ENCODE peak calls at places on chromosomes 5 and 9, in ten cellular contexts. W is colonic mucosa, N is HFF-Myc, X is spleen, Q is mesenchymal stem cell, H is AG04450, G is psoas muscle, F is body of pancreas, L is fibroblast of mammary gland, R is SJSA1. O is an unnamed sample.

GRCh38 chr9:105441761-105442160 is 6.1 kb upstream of the FSD1L start:
- DNase-seq in N (no peak), X (no peak), Q (no peak), G (peak), H (no peak), R (no peak), W (no peak), F (peak), L (no peak), O (no peak)

GRCh38 chr9:69981686-69982450 is 61.8 kb upstream of the MAMDC2 start:
- DNase-seq in F (no peak), R (no peak), L (peak), Q (peak), W (no peak), H (no peak), X (no peak), G (no peak), N (no peak), O (peak)

GRCh38 chr9:111986035-111986556 is 89.5 kb downstream of the UGCG start:
- DNase-seq in L (no peak), F (no peak), X (no peak), R (no peak), G (no peak), Q (peak), N (no peak), W (no peak), H (no peak), O (no peak)

GRCh38 chr5:128566170-128566569 is 28.1 kb upstream of the FBN2 start:
- DNase-seq in X (no peak), H (no peak), G (no peak), Q (no peak), R (no peak), L (no peak), F (no peak), W (no peak), N (no peak), O (no peak)

GRCh38 chr5:39266442-39266841 is 47.1 kb upstream of the FYB1 start:
- DNase-seq in L (peak), H (no peak), F (no peak), G (no peak), N (no peak), X (no peak), Q (no peak), R (no peak), W (no peak), O (no peak)

GRCh38 chr9:115715656-115716055 is 437.9 kb upstream of the PAPPA start:
- DNase-seq in H (no peak), W (no peak), X (no peak), Q (no peak), L (peak), G (no peak), F (no peak), R (no peak), N (no peak), O (no peak)

GRCh38 chr5:56813302-56813701 is 2.0 kb upstream of the MAP3K1 start:
- DNase-seq in L (no peak), G (no peak), F (no peak), R (no peak), H (no peak), X (no peak), N (no peak), W (no peak), Q (no peak), O (no peak)

GRCh38 chr9:93955356-93956182 is 414 bp upstream of the BARX1 start:
- DNase-seq in H (no peak), X (no peak), Q (no peak), N (no peak), G (no peak), F (no peak), L (no peak), W (no peak), R (no peak), O (no peak)

GRCh38 chr5:124839371-124839998 is 93.0 kb upstream of the ZNF608 start:
- DNase-seq in G (no peak), H (no peak), R (no peak), Q (peak), W (no peak), X (no peak), N (no peak), F (no peak), L (peak), O (peak)

GRCh38 chr5:66967102-66967501 is 229.5 kb downstream of the CD180 start:
- DNase-seq in H (peak), R (no peak), F (no peak), L (peak), W (no peak), N (no peak), G (no peak), Q (peak), X (no peak), O (peak)

GRCh38 chr9:15136646-15137045 is 170.4 kb downstream of the TTC39B start:
- DNase-seq in R (no peak), N (no peak), L (peak), W (no peak), Q (peak), G (no peak), X (no peak), F (no peak), H (no peak), O (peak)

GRCh38 chr9:126301196-126301595 is 25.4 kb upstream of the MVB12B start:
- DNase-seq in H (no peak), L (no peak), W (no peak), F (no peak), G (no peak), Q (no peak), N (no peak), R (peak), X (no peak), O (no peak)

GRCh38 chr5:178739452-178740180 is 9.2 kb upstream of the ZNF354A start:
- DNase-seq in N (no peak), W (no peak), F (no peak), G (no peak), R (no peak), Q (no peak), X (no peak), L (no peak), H (no peak), O (peak)
- H3K4me3 ChIP-seq in N (no peak), W (no peak), F (no peak), G (no peak), R (no peak), Q (no peak), X (no peak), L (no peak), H (no peak), O (no peak)

GRCh38 chr9:92917176-92917800 is 30.0 kb upstream of the FGD3 start:
- DNase-seq in G (no peak), R (no peak), X (no peak), Q (no peak), L (no peak), N (no peak), W (no peak), F (no peak), H (no peak), O (no peak)

DNA sequence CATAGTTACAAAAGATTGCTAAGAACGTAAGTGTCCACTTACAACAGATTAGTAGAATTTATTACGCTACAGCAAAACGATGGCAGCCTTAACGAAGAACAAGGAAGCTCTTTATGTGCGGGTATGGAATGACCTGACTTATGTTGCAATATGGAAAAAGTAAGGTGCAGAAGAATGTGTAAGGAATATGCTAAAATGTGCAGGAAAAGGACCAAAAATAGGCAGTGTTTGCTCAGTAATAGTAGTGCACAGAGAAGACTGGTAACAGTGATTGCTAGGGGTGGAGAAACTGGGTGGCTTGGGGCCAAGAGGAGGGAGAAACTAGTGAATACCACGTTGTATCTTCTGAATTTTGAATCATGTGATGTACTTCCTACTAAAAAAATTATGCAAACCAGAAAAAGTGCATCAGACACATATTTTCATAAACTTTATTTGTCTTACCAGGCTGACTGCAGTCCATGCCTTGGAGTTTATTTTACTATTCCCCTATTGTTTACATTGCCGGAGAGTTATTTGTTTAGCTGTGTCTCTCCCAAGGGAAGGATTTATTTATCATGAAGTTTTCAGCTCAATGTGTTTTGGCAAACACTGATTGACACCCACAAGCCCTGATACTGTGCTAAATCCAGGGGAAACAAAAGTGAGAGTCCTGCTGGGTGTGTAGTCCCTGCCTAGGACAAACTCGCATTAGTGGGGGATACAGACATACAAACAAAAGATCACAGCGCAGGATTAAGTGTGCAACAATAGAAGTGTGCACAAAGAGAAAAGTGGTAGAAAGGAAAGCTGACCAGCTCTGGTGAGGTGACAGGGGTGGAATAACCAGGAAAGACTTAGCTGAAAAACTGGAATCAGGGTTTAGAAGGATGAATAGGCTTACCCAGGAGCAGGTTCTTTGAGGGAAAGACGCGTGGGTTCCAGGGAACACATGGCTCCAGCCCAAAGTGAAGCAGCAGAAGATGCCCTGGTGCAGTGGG is 33.9 kb upstream of the ZNF484 start:
- DNase-seq in N (no peak), G (no peak), R (no peak), H (no peak), X (no peak), Q (peak), L (no peak), W (no peak), F (peak), O (peak)
- H3K4me3 ChIP-seq in N (no peak), G (no peak), R (no peak), H (no peak), X (no peak), Q (no peak), L (no peak), W (no peak), F (no peak), O (no peak)

GRCh38 chr5:178590141-178590923 is at the start of gene COL23A1:
- DNase-seq in H (no peak), N (no peak), L (peak), X (peak), W (peak), Q (peak), R (no peak), G (peak), F (peak), O (peak)

GRCh38 chr5:178589180-178590140 is 733 bp downstream of the COL23A1 start:
- DNase-seq in H (no peak), W (no peak), X (peak), N (no peak), L (no peak), R (no peak), Q (peak), F (peak), G (no peak), O (peak)

GRCh38 chr5:178590924-178591423 is 781 bp upstream of the COL23A1 start:
- DNase-seq in L (no peak), Q (no peak), H (no peak), F (no peak), R (no peak), N (no peak), W (no peak), G (no peak), X (no peak), O (peak)

GRCh38 chr5:178587793-178588611 is 2.2 kb downstream of the COL23A1 start:
- DNase-seq in N (no peak), L (no peak), G (no peak), W (no peak), X (no peak), F (no peak), Q (no peak), H (no peak), R (no peak), O (no peak)

GRCh38 chr5:178588769-178589168 is 1.4 kb downstream of the COL23A1 start:
- DNase-seq in Q (no peak), R (no peak), X (no peak), H (no peak), L (no peak), F (no peak), N (no peak), G (no peak), W (no peak), O (no peak)
- H3K4me3 ChIP-seq in Q (no peak), R (no peak), X (no peak), H (no peak), L (no peak), F (no peak), N (no peak), G (no peak), W (no peak), O (no peak)

GRCh38 chr5:80083115-80083890 is 48.2 kb downstream of the THBS4 start:
- DNase-seq in W (peak), R (no peak), H (peak), G (no peak), L (peak), N (peak), Q (peak), X (no peak), F (no peak), O (peak)
- H3K4me3 ChIP-seq in W (no peak), R (no peak), H (no peak), G (peak), L (peak), N (peak), Q (peak), X (peak), F (no peak), O (peak)

GRCh38 chr9:3467593-3468219 is 58.1 kb downstream of the RFX3 start:
- DNase-seq in F (peak), L (peak), N (peak), H (peak), X (peak), R (peak), Q (peak), W (peak), G (peak), O (peak)
- H3K4me3 ChIP-seq in F (no peak), L (no peak), N (no peak), H (no peak), X (no peak), R (no peak), Q (no peak), W (no peak), G (no peak), O (no peak)

DNA sequence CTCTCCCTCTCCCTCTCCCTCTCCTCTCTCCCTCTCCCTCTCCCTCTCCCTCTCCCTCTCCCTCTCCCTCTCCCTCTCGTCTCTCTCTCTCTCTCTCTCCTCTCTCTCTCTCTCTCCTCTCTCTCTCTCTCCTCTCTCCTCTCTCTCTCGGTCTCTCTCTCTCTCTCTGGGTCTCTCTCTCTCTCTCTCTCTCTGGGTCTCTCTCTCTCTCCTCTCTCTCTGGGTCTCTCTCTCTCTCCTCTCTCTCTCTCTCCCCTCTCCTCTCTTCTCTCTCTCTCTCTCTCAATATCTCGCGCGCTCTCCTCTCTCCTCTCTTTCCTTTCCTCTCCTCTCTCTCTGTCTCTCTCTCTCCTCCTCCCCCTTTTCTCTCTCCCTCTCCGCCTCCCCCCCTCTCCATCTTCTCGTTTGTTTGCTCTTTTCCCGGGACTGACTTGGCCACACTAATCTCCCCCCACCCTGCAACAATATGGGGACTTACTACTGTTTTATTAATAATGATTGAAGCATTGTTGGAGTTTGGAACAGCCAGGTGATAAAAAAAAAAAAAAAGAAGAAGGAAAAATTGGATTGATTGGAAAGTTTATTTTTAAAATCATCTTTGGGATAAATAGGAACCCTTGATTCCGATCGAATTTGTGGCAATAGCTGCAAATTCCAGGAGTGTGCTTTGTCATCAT is 857 bp upstream of the NR2F1-AS1 start:
- DNase-seq in R (no peak), W (no peak), N (no peak), G (no peak), X (no peak), F (no peak), H (peak), Q (peak), L (peak), O (peak)
- H3K4me3 ChIP-seq in R (peak), W (no peak), N (peak), G (peak), X (peak), F (no peak), H (peak), Q (peak), L (peak), O (peak)

O was measured in epithelial cell of esophagus.